ENCODE peak calls at places on chromosomes 2 and 18, in eight cellular contexts. Z, N, U, I, X, K, Y and A are unnamed samples.

GRCh38 chr2:158079672-158080071 is 22.0 kb upstream of the UPP2 start:
- DNase-seq in Z (no peak), N (no peak), U (no peak), I (no peak), X (no peak), K (no peak), Y (no peak), A (no peak)

GRCh38 chr2:211033765-211034164 is 477.4 kb downstream of the CPS1 start:
- DNase-seq in Z (no peak), N (no peak), U (no peak), I (no peak), X (no peak), K (peak; percentile 20), Y (no peak), A (no peak)

GRCh38 chr2:72833084-72833714 is 7.4 kb upstream of the EXOC6B start:
- DNase-seq in Z (no peak), N (no peak), U (no peak), I (no peak), X (peak; percentile 14), K (no peak), Y (no peak), A (no peak)

GRCh38 chr2:201779996-201780673 is 598 bp downstream of the ALS2 start:
- DNase-seq in Z (no peak), N (no peak), U (no peak), I (no peak), X (no peak), K (peak; percentile 13), Y (peak; percentile 4), A (no peak)

GRCh38 chr2:229489016-229489415 is 217.9 kb upstream of the PID1 start:
- DNase-seq in Z (no peak), N (no peak), U (no peak), I (no peak), X (no peak), K (no peak), Y (no peak), A (no peak)

GRCh38 chr2:218311908-218312756 is 19.8 kb upstream of the TMBIM1 start:
- DNase-seq in Z (no peak), N (no peak), U (no peak), I (peak; percentile 33), X (no peak), K (peak; percentile 82), Y (no peak), A (no peak)

GRCh38 chr18:48943736-48944527 is 6.8 kb downstream of the SMAD7 start:
- DNase-seq in Z (peak; percentile 69), N (no peak), U (no peak), I (peak; percentile 26), X (no peak), K (no peak), Y (no peak), A (no peak)

GRCh38 chr2:101418704-101419663 is 31.7 kb upstream of the CREG2 start:
- DNase-seq in Z (peak; percentile 26), N (no peak), U (peak; percentile 67), I (peak; percentile 44), X (peak; percentile 63), K (peak; percentile 85), Y (peak; percentile 67), A (no peak)

GRCh38 chr2:236309669-236310029 is 45.4 kb upstream of the ASB18 start:
- DNase-seq in Z (no peak), N (peak; percentile 22), U (no peak), I (no peak), X (peak; percentile 27), K (peak; percentile 52), Y (peak; percentile 45), A (no peak)

GRCh38 chr18:3319894-3320438 is 58.0 kb downstream of the MYL12B start:
- DNase-seq in Z (no peak), N (no peak), U (no peak), I (no peak), X (no peak), K (no peak), Y (no peak), A (no peak)

GRCh38 chr2:214542251-214542650 is 131.4 kb downstream of the VWC2L start:
- DNase-seq in Z (no peak), N (no peak), U (no peak), I (no peak), X (no peak), K (no peak), Y (no peak), A (no peak)

GRCh38 chr2:176907341-176907740 is 305.3 kb upstream of the HNRNPA3 start:
- DNase-seq in Z (no peak), N (no peak), U (no peak), I (no peak), X (no peak), K (no peak), Y (no peak), A (no peak)

GRCh38 chr18:23336072-23336471 is 117.0 kb upstream of the RIOK3 start:
- DNase-seq in Z (no peak), N (no peak), U (no peak), I (no peak), X (no peak), K (no peak), Y (no peak), A (no peak)

GRCh38 chr2:55403177-55403998 is 16.3 kb downstream of the CCDC88A start:
- DNase-seq in Z (no peak), N (no peak), U (no peak), I (no peak), X (no peak), K (no peak), Y (no peak), A (no peak)

GRCh38 chr2:1887106-1887505 is 142.8 kb upstream of the PXDN start:
- DNase-seq in Z (no peak), N (no peak), U (no peak), I (no peak), X (no peak), K (no peak), Y (no peak), A (no peak)

GRCh38 chr2:1889099-1889650 is 144.9 kb upstream of the PXDN start:
- DNase-seq in Z (no peak), N (no peak), U (no peak), I (no peak), X (no peak), K (no peak), Y (no peak), A (no peak)

GRCh38 chr2:1884933-1885580 is 140.7 kb upstream of the PXDN start:
- DNase-seq in Z (no peak), N (no peak), U (no peak), I (no peak), X (no peak), K (no peak), Y (no peak), A (no peak)

GRCh38 chr2:1886405-1886992 is 142.2 kb upstream of the PXDN start:
- DNase-seq in Z (no peak), N (peak; percentile 56), U (peak; percentile 33), I (peak; percentile 57), X (peak; percentile 58), K (peak; percentile 88), Y (peak; percentile 57), A (peak; percentile 77)

DNA sequence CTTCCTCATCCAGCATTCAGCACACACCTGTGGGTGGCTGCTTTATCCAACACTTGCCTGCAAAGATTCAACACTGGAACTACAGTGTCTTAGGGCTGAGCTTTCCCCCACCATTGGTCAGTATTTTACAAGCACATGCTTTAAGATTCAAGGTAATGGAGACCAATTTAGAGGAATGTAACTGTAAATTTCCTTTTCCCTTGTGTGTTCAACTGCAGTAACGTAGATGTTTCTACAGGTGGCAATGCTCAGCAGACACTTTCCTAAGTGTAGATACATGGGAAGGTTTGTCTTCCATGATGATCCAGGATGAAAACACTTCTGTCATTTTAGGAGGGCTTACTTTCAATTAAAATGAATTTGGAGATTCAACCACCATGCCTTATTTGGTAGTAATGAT is 143.6 kb upstream of the PXDN start:
- DNase-seq in Z (no peak), N (no peak), U (no peak), I (no peak), X (no peak), K (no peak), Y (no peak), A (no peak)
- TF ChIP-seq CTCF in Z (no peak), N (peak; percentile 41), U (no peak), I (no peak), X (peak; percentile 9), K (peak; percentile 37), Y (peak; percentile 54), A (no peak)

DNA sequence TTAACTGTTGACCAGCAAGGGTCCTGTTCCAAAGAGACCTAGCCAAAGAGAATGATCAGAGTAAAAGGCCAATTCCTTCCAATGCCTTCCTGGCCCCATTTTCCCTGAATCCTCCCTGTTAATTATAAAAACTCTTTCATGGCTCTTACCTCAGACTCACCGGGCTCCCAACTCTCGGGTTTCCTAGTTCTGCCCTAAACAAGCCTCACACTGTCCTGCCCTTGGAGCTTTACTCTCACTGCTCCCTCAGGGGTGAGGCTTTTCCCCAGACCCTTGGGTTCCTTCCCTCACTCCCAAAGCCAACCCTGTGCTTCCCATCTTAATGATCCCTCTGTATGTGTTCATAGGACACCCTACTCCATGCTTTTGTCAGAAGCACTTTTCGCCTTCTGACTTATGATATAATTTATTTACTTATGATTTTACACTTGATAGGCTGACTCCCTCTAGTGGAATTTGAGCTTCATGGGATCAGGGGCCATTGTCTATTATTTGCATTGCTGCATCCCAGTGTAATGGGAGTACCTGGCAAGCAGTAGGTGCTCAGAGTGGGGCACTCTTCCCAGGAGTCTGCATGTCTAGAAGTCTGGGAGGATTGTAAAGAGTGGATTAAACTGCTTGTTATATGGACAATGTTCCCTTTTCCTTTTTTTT is 29.9 kb upstream of the ZNG1B start:
- DNase-seq in Z (no peak), N (no peak), U (no peak), I (no peak), X (no peak), K (peak; percentile 38), Y (no peak), A (no peak)
- TF ChIP-seq CTCF in Z (no peak), N (peak; percentile 9), U (no peak), I (peak; percentile 49), X (no peak), K (no peak), Y (peak; percentile 39), A (peak; percentile 26)

GRCh38 chr2:85230637-85231036 is 97.2 kb downstream of the TGOLN2 start:
- DNase-seq in Z (no peak), N (no peak), U (no peak), I (no peak), X (no peak), K (no peak), Y (no peak), A (no peak)

GRCh38 chr2:85222792-85223191 is 89.6 kb downstream of the TCF7L1 start:
- DNase-seq in Z (no peak), N (no peak), U (no peak), I (no peak), X (no peak), K (no peak), Y (no peak), A (no peak)

GRCh38 chr2:85231952-85232351 is 95.8 kb downstream of the TGOLN2 start:
- DNase-seq in Z (no peak), N (no peak), U (no peak), I (no peak), X (no peak), K (no peak), Y (no peak), A (no peak)

GRCh38 chr2:85231242-85231805 is 96.5 kb downstream of the TGOLN2 start:
- DNase-seq in Z (no peak), N (no peak), U (no peak), I (no peak), X (no peak), K (no peak), Y (no peak), A (no peak)

GRCh38 chr2:85226783-85227182 is 93.6 kb downstream of the TCF7L1 start:
- DNase-seq in Z (no peak), N (no peak), U (no peak), I (no peak), X (no peak), K (no peak), Y (no peak), A (no peak)
- TF ChIP-seq CTCF in Z (no peak), N (no peak), U (no peak), I (no peak), X (no peak), K (no peak), Y (no peak), A (no peak)

GRCh38 chr2:4272261-4272858 is 569.0 kb downstream of the DCDC2C start:
- DNase-seq in Z (no peak), N (no peak), U (no peak), I (no peak), X (no peak), K (no peak), Y (no peak), A (no peak)
- TF ChIP-seq CTCF in Z (no peak), N (no peak), U (no peak), I (no peak), X (no peak), K (no peak), Y (no peak), A (no peak)